ENCODE peak calls at places on chromosomes 13 and 19, in six cellular contexts. N is CD4-positive, alpha-beta memory T cell; G is left ventricle myocardium inferior; J is pancreas; L is CD8-positive, alpha-beta memory T cell; F is CD8-positive, alpha-beta T cell. E is an unnamed sample.

GRCh38 chr13:74052402-74052928 is 81.7 kb downstream of the KLF12 start:
- DNase-seq in J (no peak), F (no peak), N (no peak), G (no peak), L (no peak), E (no peak)

GRCh38 chr19:10553087-10553667 is 9.5 kb downstream of the ATG4D start:
- DNase-seq in J (peak; percentile 53), L (no peak), G (no peak), N (no peak), F (no peak), E (no peak)

GRCh38 chr13:37065893-37066526 is 6.5 kb upstream of the SUPT20H start:
- DNase-seq in J (no peak), F (no peak), L (no peak), N (no peak), G (no peak), E (no peak)

GRCh38 chr19:42069619-42070293 is at the start of gene GRIK5:
- DNase-seq in N (no peak), J (no peak), L (no peak), F (no peak), G (no peak), E (no peak)

GRCh38 chr13:100549316-100549715 is 39.3 kb downstream of the GGACT start:
- DNase-seq in N (no peak), L (no peak), G (no peak), F (no peak), J (no peak), E (no peak)

GRCh38 chr19:18428837-18429674 is 8.9 kb downstream of the ISYNA1 start:
- DNase-seq in F (peak; percentile 87), L (peak; percentile 97), J (no peak), G (peak; percentile 72), N (peak; percentile 90), E (peak; percentile 95)

GRCh38 chr13:35630551-35631275 is 154.2 kb upstream of the MAB21L1 start:
- DNase-seq in L (no peak), J (no peak), F (no peak), N (no peak), G (no peak), E (no peak)

GRCh38 chr13:74174810-74175209 is 40.6 kb upstream of the KLF12 start:
- DNase-seq in F (peak; percentile 11), J (no peak), L (no peak), G (no peak), N (no peak), E (no peak)

GRCh38 chr13:49110122-49110831 is 109.9 kb upstream of the MLNR start:
- DNase-seq in G (peak; percentile 81), J (peak; percentile 72), F (peak; percentile 76), N (peak; percentile 80), L (peak; percentile 82), E (peak; percentile 76)

GRCh38 chr13:20294497-20294896 is 62.4 kb upstream of the GJB6 start:
- DNase-seq in F (no peak), G (no peak), L (no peak), N (no peak), J (no peak), E (no peak)

GRCh38 chr19:2043864-2044708 is 7.0 kb downstream of the MKNK2 start:
- DNase-seq in L (no peak), F (no peak), G (no peak), J (peak; percentile 61), N (peak; percentile 55), E (peak; percentile 55)

GRCh38 chr13:105846923-105847322 is 688.5 kb downstream of the EFNB2 start:
- DNase-seq in J (no peak), G (no peak), N (no peak), L (no peak), F (no peak), E (no peak)

GRCh38 chr13:73341748-73342147 is 282.9 kb downstream of the KLF5 start:
- DNase-seq in G (no peak), N (no peak), L (no peak), F (no peak), J (no peak), E (no peak)

GRCh38 chr13:49690990-49691886 is at the start of gene EBPL:
- DNase-seq in J (peak; percentile 98), N (peak; percentile 86), G (peak; percentile 93), F (peak; percentile 91), L (peak; percentile 87), E (peak; percentile 91)

GRCh38 chr13:29935309-29935981 is 85.0 kb upstream of the UBL3 start:
- DNase-seq in F (peak; percentile 74), L (peak; percentile 89), G (no peak), J (no peak), N (peak; percentile 86), E (no peak)

GRCh38 chr13:62643007-62643483 is 1227.4 kb upstream of the PCDH20 start:
- DNase-seq in J (no peak), G (no peak), F (no peak), N (no peak), L (no peak), E (no peak)

GRCh38 chr19:11480081-11480926 is 542 bp downstream of the ELAVL3 start:
- DNase-seq in F (no peak), G (no peak), L (no peak), J (no peak), N (peak; percentile 18), E (no peak)

GRCh38 chr19:33698576-33699435 is 77.1 kb downstream of the CHST8 start:
- DNase-seq in J (no peak), F (no peak), G (no peak), N (no peak), L (peak; percentile 16), E (no peak)

GRCh38 chr19:33805840-33806433 is 9.3 kb downstream of the KCTD15 start:
- DNase-seq in G (no peak), N (no peak), F (no peak), L (no peak), J (no peak), E (no peak)

GRCh38 chr19:55857149-55857548 is 20.8 kb downstream of the NLRP4 start:
- DNase-seq in L (no peak), N (no peak), J (no peak), G (no peak), F (no peak), E (no peak)

GRCh38 chr13:58341318-58341717 is 709.8 kb downstream of the PCDH17 start:
- DNase-seq in F (no peak), G (no peak), N (no peak), L (no peak), J (no peak), E (no peak)

GRCh38 chr13:31116224-31116623 is 45.5 kb downstream of the HSPH1 start:
- DNase-seq in N (no peak), L (no peak), F (no peak), G (no peak), J (no peak), E (no peak)

DNA sequence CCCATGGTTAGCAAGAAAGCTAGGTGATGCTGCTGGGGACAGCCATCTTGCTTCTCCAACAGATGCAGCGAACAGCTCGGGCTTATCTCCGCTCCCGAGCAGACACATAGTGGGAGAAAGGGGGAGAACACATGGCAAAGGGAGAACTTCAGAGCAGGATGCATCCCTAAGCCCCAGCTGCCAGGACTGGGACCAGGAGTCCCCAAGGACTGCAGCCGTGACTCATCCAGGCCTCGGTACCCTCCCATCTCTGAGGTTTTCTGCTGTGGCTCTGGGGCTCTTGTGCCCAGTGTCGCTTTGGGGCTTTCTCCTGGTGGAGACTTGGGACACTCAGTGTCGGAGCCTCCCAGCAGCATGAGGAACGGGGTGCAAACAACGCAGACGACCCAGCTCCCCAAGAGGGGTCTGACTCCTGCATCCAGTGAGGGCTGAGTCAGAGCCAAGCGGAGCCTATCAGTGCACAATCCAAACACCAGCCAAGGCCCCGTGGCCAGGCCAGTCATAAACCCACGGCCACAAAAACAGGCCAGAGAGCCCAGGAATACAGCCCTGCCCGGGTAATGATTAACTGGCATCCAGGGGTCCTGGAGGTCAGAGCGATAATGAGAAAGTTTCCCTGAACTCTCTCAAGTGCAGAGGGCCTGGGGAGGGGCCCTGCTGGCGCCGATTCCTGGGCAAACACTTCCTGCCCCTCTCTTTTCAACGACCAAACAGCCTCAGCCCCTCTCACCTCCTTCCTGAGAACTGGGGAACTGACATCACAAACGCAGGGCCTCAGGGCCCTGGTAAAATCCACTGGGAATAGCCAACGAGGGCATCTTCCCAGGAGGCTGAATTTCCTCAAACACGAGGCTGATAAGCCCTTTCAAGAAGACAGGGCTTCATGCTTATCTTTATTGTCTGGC is 202.9 kb downstream of the USP12 start:
- DNase-seq in J (peak; percentile 67), F (no peak), G (no peak), N (no peak), L (no peak), E (no peak)
- H3K27ac ChIP-seq in J (no peak overlapping the region), F (no peak overlapping the region), G (no peak overlapping the region), N (no peak overlapping the region), L (no peak overlapping the region), E (no peak overlapping the region)

GRCh38 chr19:5018224-5019015 is 49.5 kb downstream of the KDM4B start:
- DNase-seq in F (no peak), L (no peak), G (no peak), N (no peak), J (no peak), E (no peak)
- H3K27ac ChIP-seq in F (no peak overlapping the region), L (no peak overlapping the region), G (no peak overlapping the region), N (no peak overlapping the region), J (no peak overlapping the region), E (no peak overlapping the region)

GRCh38 chr19:22616659-22617058 is 17.5 kb upstream of the ZNF492 start:
- DNase-seq in F (no peak), G (no peak), J (no peak), N (no peak), L (no peak), E (no peak)
- H3K27ac ChIP-seq in F (no peak overlapping the region), G (no peak overlapping the region), J (no peak overlapping the region), N (no peak overlapping the region), L (no peak overlapping the region), E (no peak overlapping the region)

GRCh38 chr19:53519431-53519830 is 18.5 kb upstream of the ZNF331 start:
- DNase-seq in N (no peak), J (no peak), G (no peak), L (no peak), F (no peak), E (peak; percentile 52)

GRCh38 chr19:53518716-53519115 is 19.2 kb upstream of the ZNF331 start:
- DNase-seq in F (no peak), L (no peak), N (no peak), J (no peak), G (no peak), E (no peak)

GRCh38 chr19:53520163-53520546 is 17.8 kb upstream of the ZNF331 start:
- DNase-seq in J (no peak), F (no peak), N (no peak), G (no peak), L (no peak), E (no peak)

GRCh38 chr19:53521373-53522202 is 16.4 kb upstream of the ZNF331 start:
- DNase-seq in F (no peak), L (no peak), G (no peak), J (no peak), N (peak; percentile 42), E (no peak)

DNA sequence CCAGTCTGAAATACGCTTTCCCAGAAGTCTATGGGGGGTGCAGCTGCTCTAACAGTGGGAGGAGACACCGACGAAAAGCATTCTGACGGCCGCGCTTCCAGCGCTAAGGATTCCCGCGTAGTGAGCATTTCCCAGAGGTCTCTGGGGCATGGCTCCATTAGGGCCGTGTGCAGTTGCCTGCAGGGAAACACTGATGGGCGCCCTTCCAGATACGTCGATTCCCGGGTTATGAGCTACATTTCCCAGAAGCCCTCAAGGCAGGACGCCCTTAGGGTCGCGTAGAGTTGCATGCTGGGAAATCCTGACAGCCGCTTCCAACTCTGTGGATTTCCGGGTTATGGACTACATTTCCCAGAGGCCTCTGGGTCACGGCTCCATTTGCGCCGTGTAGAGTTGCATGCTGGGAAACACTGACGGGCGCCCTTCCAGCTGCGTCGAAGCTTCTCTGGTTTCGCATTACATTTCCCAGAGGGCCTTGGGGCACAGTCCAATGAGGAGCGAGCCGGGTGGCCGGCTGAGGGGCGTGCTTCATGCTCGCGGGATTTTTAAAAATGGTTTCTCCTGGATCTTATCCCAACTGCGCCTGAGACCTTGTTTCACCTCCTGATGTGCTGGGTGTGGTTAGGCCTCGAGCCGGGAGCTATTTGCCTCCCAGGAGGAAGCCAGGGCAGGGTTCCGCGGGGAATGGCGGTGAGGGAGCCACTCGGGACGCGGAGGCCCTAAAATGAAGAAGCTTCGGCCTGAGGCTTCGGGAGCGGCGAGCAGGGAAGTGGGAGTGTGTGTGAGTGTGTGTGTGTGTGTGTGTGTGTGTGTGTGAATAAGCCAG is 17.2 kb upstream of the ZNF331 start:
- DNase-seq in L (peak; percentile 93), G (peak; percentile 95), F (peak; percentile 85), J (peak; percentile 89), N (peak; percentile 93), E (peak; percentile 98)
- H3K27ac ChIP-seq in L (peak overlapping the region; percentile 55), G (peak overlapping the region; percentile 95), F (peak overlapping the region; percentile 26), J (peak overlapping the region; percentile 67), N (peak overlapping the region; percentile 58), E (peak overlapping the region; percentile 89)

E was measured in ovary.